ENCODE peak calls at places on chromosomes 6 and 20, in nine cellular contexts. Q is NCI-H345; J is cardiac fibroblast; U is heart right ventricle; O is fibroblast of pulmonary artery; F is activated naive CD4-positive, alpha-beta T cell treated with anti-CD3 and anti-CD28 coated beads for 36 hours; G is D721Med; C is activated CD4-positive, alpha-beta T cell treated with anti-CD3 and anti-CD28 coated beads, Interleukin-2, amount 50 U/mL, for 48 hours; A is nephron progenitor cell. B is an unnamed sample.

GRCh38 chr20:61560361-61560853 is 308.3 kb downstream of the CDH4 start:
- DNase-seq in Q (no peak), J (peak), U (no peak), O (no peak), F (no peak), G (no peak), C (no peak), A (no peak), B (peak)

GRCh38 chr6:55997223-55997874 is 122.0 kb upstream of the BMP5 start:
- DNase-seq in Q (no peak), J (no peak), U (no peak), O (no peak), F (no peak), G (no peak), C (no peak), A (no peak), B (no peak)

GRCh38 chr20:47502801-47503239 is 1.1 kb downstream of the NCOA3 start:
- DNase-seq in Q (peak), J (peak), U (no peak), O (peak), F (peak), G (no peak), C (no peak), A (no peak), B (no peak)

GRCh38 chr20:63151554-63152321 is 64.2 kb downstream of the YTHDF1 start:
- DNase-seq in Q (peak), J (peak), U (peak), O (no peak), F (no peak), G (no peak), C (no peak), A (no peak), B (no peak)

GRCh38 chr6:12051861-12052368 is 39.8 kb downstream of the HIVEP1 start:
- DNase-seq in Q (no peak), J (no peak), U (no peak), O (no peak), F (peak), G (no peak), C (peak), A (no peak), B (no peak)

GRCh38 chr6:83138758-83139157 is 54.3 kb downstream of the PGM3 start:
- DNase-seq in Q (no peak), J (no peak), U (no peak), O (no peak), F (no peak), G (no peak), C (no peak), A (no peak), B (no peak)

GRCh38 chr20:63254536-63255384 is 497 bp upstream of the NKAIN4 start:
- DNase-seq in Q (no peak), J (no peak), U (no peak), O (no peak), F (no peak), G (no peak), C (no peak), A (peak), B (no peak)

GRCh38 chr6:113591896-113592827 is 265.0 kb upstream of the MARCKS start:
- DNase-seq in Q (peak), J (peak), U (no peak), O (peak), F (no peak), G (no peak), C (no peak), A (no peak), B (no peak)

GRCh38 chr6:168377856-168378832 is 58.6 kb upstream of the DACT2 start:
- DNase-seq in Q (peak), J (no peak), U (no peak), O (no peak), F (no peak), G (no peak), C (no peak), A (no peak), B (no peak)

GRCh38 chr20:37575884-37576283 is 48.2 kb upstream of the BLCAP start:
- DNase-seq in Q (no peak), J (no peak), U (no peak), O (no peak), F (no peak), G (no peak), C (no peak), A (peak), B (no peak)

GRCh38 chr6:106411643-106412200 is 51.2 kb downstream of the CRYBG1 start:
- DNase-seq in Q (no peak), J (no peak), U (no peak), O (no peak), F (no peak), G (no peak), C (no peak), A (no peak), B (no peak)

GRCh38 chr6:44047801-44048200 is 79.5 kb downstream of the MRPL14 start:
- DNase-seq in Q (no peak), J (no peak), U (no peak), O (no peak), F (no peak), G (no peak), C (no peak), A (no peak), B (no peak)

GRCh38 chr6:2750832-2751231 is at the start of gene MYLK4:
- DNase-seq in Q (no peak), J (no peak), U (no peak), O (no peak), F (no peak), G (no peak), C (no peak), A (no peak), B (no peak)

GRCh38 chr20:49478754-49479689 is 3.4 kb downstream of the KCNB1 start:
- DNase-seq in Q (no peak), J (no peak), U (no peak), O (no peak), F (no peak), G (no peak), C (no peak), A (no peak), B (no peak)

GRCh38 chr6:111764238-111765182 is 108.7 kb downstream of the FYN start:
- DNase-seq in Q (no peak), J (no peak), U (no peak), O (no peak), F (peak), G (no peak), C (peak), A (peak), B (no peak)

GRCh38 chr20:36544134-36545018 is 3.1 kb downstream of the MYL9 start:
- DNase-seq in Q (peak), J (peak), U (peak), O (peak), F (no peak), G (no peak), C (no peak), A (no peak), B (no peak)

GRCh38 chr6:28240517-28240916 is 11.6 kb downstream of the ZKSCAN4 start:
- DNase-seq in Q (no peak), J (no peak), U (no peak), O (no peak), F (no peak), G (no peak), C (no peak), A (no peak), B (no peak)

GRCh38 chr6:135088818-135089809 is 34.5 kb upstream of the HBS1L start:
- DNase-seq in Q (no peak), J (peak), U (no peak), O (peak), F (peak), G (no peak), C (peak), A (no peak), B (no peak)

GRCh38 chr6:7418238-7418905 is 28.8 kb downstream of the RIOK1 start:
- DNase-seq in Q (no peak), J (no peak), U (no peak), O (no peak), F (no peak), G (no peak), C (no peak), A (no peak), B (no peak)

GRCh38 chr6:10730254-10730653 is 7.4 kb downstream of the TMEM14C start:
- DNase-seq in Q (no peak), J (no peak), U (no peak), O (no peak), F (no peak), G (no peak), C (no peak), A (no peak), B (peak)

GRCh38 chr6:13303668-13304017 is 24.7 kb downstream of the TBC1D7 start:
- DNase-seq in Q (no peak), J (peak), U (peak), O (peak), F (peak), G (no peak), C (peak), A (no peak), B (peak)

GRCh38 chr6:41263267-41263666 is 23.2 kb downstream of the TREM1 start:
- DNase-seq in Q (no peak), J (no peak), U (no peak), O (no peak), F (no peak), G (no peak), C (no peak), A (no peak), B (no peak)

GRCh38 chr20:62590301-62591121 is 51.8 kb upstream of the SLCO4A1 start:
- DNase-seq in Q (no peak), J (peak), U (no peak), O (peak), F (no peak), G (no peak), C (no peak), A (no peak), B (no peak)

GRCh38 chr20:3871549-3872265 is 17.5 kb upstream of the PANK2 start:
- DNase-seq in Q (no peak), J (no peak), U (no peak), O (no peak), F (no peak), G (peak), C (no peak), A (no peak), B (no peak)

GRCh38 chr6:150573041-150573681 is 26.5 kb upstream of the PLEKHG1 start:
- DNase-seq in Q (no peak), J (no peak), U (no peak), O (no peak), F (no peak), G (no peak), C (no peak), A (peak), B (no peak)

GRCh38 chr6:169224185-169224695 is 29.4 kb downstream of the THBS2 start:
- DNase-seq in Q (no peak), J (peak), U (no peak), O (peak), F (no peak), G (no peak), C (no peak), A (no peak), B (no peak)

GRCh38 chr6:111731404-111732195 is 125.9 kb upstream of the TRAF3IP2 start:
- DNase-seq in Q (no peak), J (peak), U (no peak), O (no peak), F (no peak), G (no peak), C (no peak), A (no peak), B (no peak)

GRCh38 chr6:56524891-56525703 is 117.6 kb downstream of the DST start:
- DNase-seq in Q (no peak), J (peak), U (no peak), O (peak), F (no peak), G (no peak), C (no peak), A (no peak), B (no peak)

GRCh38 chr6:99604161-99605073 is 2.2 kb upstream of the PRDM13 start:
- DNase-seq in Q (no peak), J (no peak), U (no peak), O (no peak), F (no peak), G (no peak), C (peak), A (peak), B (peak)

GRCh38 chr6:111686249-111686997 is 80.7 kb upstream of the TRAF3IP2 start:
- DNase-seq in Q (no peak), J (no peak), U (peak), O (no peak), F (no peak), G (peak), C (no peak), A (peak), B (no peak)

GRCh38 chr6:38213275-38213674 is 393.7 kb downstream of the ZFAND3 start:
- DNase-seq in Q (no peak), J (peak), U (no peak), O (no peak), F (no peak), G (no peak), C (no peak), A (no peak), B (no peak)

GRCh38 chr20:22921595-22922421 is 113.3 kb upstream of the SSTR4 start:
- DNase-seq in Q (no peak), J (peak), U (no peak), O (peak), F (no peak), G (no peak), C (no peak), A (no peak), B (no peak)